ENCODE peak calls at places on chromosomes 3 and 15, in ten cellular contexts. D is NCI-H69; R is anterior cingulate cortex; C is left colon; W is cardiac fibroblast; V is ACHN; B is mesothelial cell of epicardium; Y is myocyte; U is stimulated activated CD8-positive, alpha-beta memory T cell treated with anti-CD3 and anti-CD28 coated beads, Interleukin-15, amount 100 ng/mL, for 24 hours; G is iris pigment epithelial cell. F is an unnamed sample.

GRCh38 chr3:194514626-194515025 is 27.8 kb upstream of the ATP13A3 start:
- DNase-seq in D (no peak), R (no peak), C (no peak), W (no peak), V (no peak), B (no peak), Y (no peak), U (no peak), G (no peak), F (no peak)

GRCh38 chr15:57100136-57100539 is 181.7 kb downstream of the TCF12 start:
- DNase-seq in D (no peak), R (no peak), C (no peak), W (no peak), V (no peak), B (no peak), Y (no peak), U (no peak), G (no peak), F (no peak)

GRCh38 chr15:72680931-72681330 is 5.1 kb downstream of the HIGD2B start:
- DNase-seq in D (no peak), R (no peak), C (no peak), W (no peak), V (no peak), B (no peak), Y (no peak), U (no peak), G (no peak), F (no peak)

GRCh38 chr3:146184616-146185015 is 23.6 kb upstream of the PLOD2 start:
- DNase-seq in D (peak), R (no peak), C (no peak), W (peak), V (no peak), B (no peak), Y (no peak), U (no peak), G (no peak), F (no peak)

GRCh38 chr3:51715231-51716058 is 8.6 kb downstream of the GRM2 start:
- DNase-seq in D (no peak), R (no peak), C (no peak), W (no peak), V (no peak), B (no peak), Y (no peak), U (no peak), G (no peak), F (no peak)

GRCh38 chr3:129567932-129568331 is 25.0 kb downstream of the H1-8 start:
- DNase-seq in D (no peak), R (no peak), C (no peak), W (no peak), V (no peak), B (no peak), Y (no peak), U (no peak), G (no peak), F (no peak)

GRCh38 chr3:30752961-30753360 is 141.5 kb downstream of the GADL1 start:
- DNase-seq in D (no peak), R (no peak), C (peak), W (peak), V (peak), B (no peak), Y (peak), U (no peak), G (peak), F (no peak)

GRCh38 chr3:51353131-51353530 is 32.0 kb upstream of the MANF start:
- DNase-seq in D (no peak), R (no peak), C (no peak), W (no peak), V (no peak), B (no peak), Y (no peak), U (no peak), G (no peak), F (no peak)

GRCh38 chr3:3799173-3800075 is at the start of gene LRRN1:
- DNase-seq in D (peak), R (peak), C (peak), W (no peak), V (peak), B (peak), Y (no peak), U (no peak), G (peak), F (no peak)

GRCh38 chr3:12924437-12924836 is 83.1 kb upstream of the RPL32 start:
- DNase-seq in D (no peak), R (no peak), C (no peak), W (no peak), V (no peak), B (no peak), Y (no peak), U (no peak), G (no peak), F (no peak)

GRCh38 chr15:40941078-40941527 is 12.0 kb downstream of the DLL4 start:
- DNase-seq in D (no peak), R (no peak), C (no peak), W (no peak), V (no peak), B (no peak), Y (no peak), U (no peak), G (no peak), F (no peak)

GRCh38 chr3:133209871-133210550 is 171.8 kb downstream of the TMEM108 start:
- DNase-seq in D (no peak), R (no peak), C (no peak), W (peak), V (no peak), B (no peak), Y (peak), U (no peak), G (no peak), F (no peak)

GRCh38 chr3:63768415-63768814 is 50.7 kb upstream of the C3orf49 start:
- DNase-seq in D (no peak), R (no peak), C (no peak), W (no peak), V (no peak), B (no peak), Y (no peak), U (no peak), G (no peak), F (no peak)

GRCh38 chr3:170839518-170840100 is 30.4 kb downstream of the RPL22L1 start:
- DNase-seq in D (no peak), R (no peak), C (no peak), W (no peak), V (no peak), B (no peak), Y (no peak), U (no peak), G (peak), F (no peak)

GRCh38 chr3:42032693-42033349 is 58.3 kb upstream of the TRAK1 start:
- DNase-seq in D (peak), R (no peak), C (peak), W (peak), V (peak), B (no peak), Y (peak), U (no peak), G (peak), F (peak)

F was measured in endothelial cell of umbilical vein.